ENCODE peak calls at places on chromosome 7, in four cellular contexts. P is GM12878, E is K562, Z is HepG2. O is an unnamed sample.
A peak's percentile ranks its signal among the peaks of the same experiment; 100 is the strongest.

GRCh38 chr7:151031011-151031410 is 2.8 kb downstream of the ABCB8 start:
- DNase-seq in Z (no peak), E (no peak), P (no peak), O (no peak)

GRCh38 chr7:92777993-92778392 is 58.4 kb downstream of the CDK6 start:
- DNase-seq in P (no peak), Z (no peak), E (no peak), O (no peak)

GRCh38 chr7:74164985-74165456 is 9.1 kb upstream of the EIF4H start:
- DNase-seq in Z (no peak), E (no peak), P (no peak), O (no peak)

GRCh38 chr7:55366461-55367138 is 1.5 kb downstream of the LANCL2 start:
- DNase-seq in E (no peak), Z (peak; percentile 25), P (peak; percentile 17), O (peak; percentile 19)

GRCh38 chr7:46279290-46279689 is 358.2 kb upstream of the IGFBP3 start:
- DNase-seq in P (no peak), E (no peak), Z (no peak), O (no peak)

GRCh38 chr7:30451539-30452277 is 26.9 kb downstream of the NOD1 start:
- DNase-seq in P (no peak), E (no peak), Z (no peak), O (no peak)

GRCh38 chr7:115941703-115942268 is 88.8 kb downstream of the TFEC start:
- DNase-seq in E (no peak), Z (no peak), P (no peak), O (no peak)

GRCh38 chr7:107972986-107973385 is 30.0 kb downstream of the LAMB1 start:
- DNase-seq in Z (no peak), P (no peak), E (no peak), O (no peak)

GRCh38 chr7:144477348-144477747 is 73.9 kb upstream of the NOBOX start:
- DNase-seq in E (no peak), Z (no peak), P (no peak), O (no peak)

GRCh38 chr7:15686209-15686956 is at the start of gene MEOX2:
- DNase-seq in E (no peak), P (no peak), Z (no peak), O (no peak)

GRCh38 chr7:132745510-132745909 is 169.2 kb upstream of the PLXNA4 start:
- DNase-seq in Z (no peak), P (no peak), E (no peak), O (no peak)

GRCh38 chr7:25716421-25716820 is 435.6 kb upstream of the NFE2L3 start:
- DNase-seq in Z (no peak), E (no peak), P (no peak), O (no peak)

GRCh38 chr7:156816943-156817572 is 75.9 kb downstream of the LMBR1 start:
- DNase-seq in E (no peak), P (no peak), Z (peak; percentile 10), O (no peak)

GRCh38 chr7:155574556-155574955 is 28.2 kb upstream of the CNPY1 start:
- DNase-seq in Z (no peak), E (no peak), P (no peak), O (no peak)

GRCh38 chr7:74583630-74584029 is 73.9 kb upstream of the GTF2I start:
- DNase-seq in P (no peak), Z (no peak), E (no peak), O (no peak)

GRCh38 chr7:149253665-149254064 is 8.3 kb upstream of the ZNF783 start:
- DNase-seq in E (no peak), Z (no peak), P (no peak), O (no peak)

GRCh38 chr7:155363146-155363539 is 65.5 kb downstream of the INSIG1 start:
- DNase-seq in E (no peak), P (no peak), Z (no peak), O (no peak)

GRCh38 chr7:102244601-102245000 is 42.1 kb upstream of the SH2B2 start:
- DNase-seq in P (no peak), E (no peak), Z (no peak), O (no peak)

GRCh38 chr7:36896956-36897594 is 172.8 kb upstream of the AOAH start:
- DNase-seq in Z (no peak), E (peak; percentile 75), P (no peak), O (no peak)

GRCh38 chr7:155009570-155010157 is 6.7 kb upstream of the PAXIP1 start:
- DNase-seq in E (peak; percentile 47), P (no peak), Z (peak; percentile 18), O (peak; percentile 35)

GRCh38 chr7:82166666-82167065 is 276.9 kb downstream of the CACNA2D1 start:
- DNase-seq in Z (no peak), E (no peak), P (no peak), O (no peak)

GRCh38 chr7:117014673-117015133 is 61.4 kb downstream of the ST7 start:
- DNase-seq in P (no peak), E (peak; percentile 79), Z (no peak), O (peak; percentile 44)

DNA sequence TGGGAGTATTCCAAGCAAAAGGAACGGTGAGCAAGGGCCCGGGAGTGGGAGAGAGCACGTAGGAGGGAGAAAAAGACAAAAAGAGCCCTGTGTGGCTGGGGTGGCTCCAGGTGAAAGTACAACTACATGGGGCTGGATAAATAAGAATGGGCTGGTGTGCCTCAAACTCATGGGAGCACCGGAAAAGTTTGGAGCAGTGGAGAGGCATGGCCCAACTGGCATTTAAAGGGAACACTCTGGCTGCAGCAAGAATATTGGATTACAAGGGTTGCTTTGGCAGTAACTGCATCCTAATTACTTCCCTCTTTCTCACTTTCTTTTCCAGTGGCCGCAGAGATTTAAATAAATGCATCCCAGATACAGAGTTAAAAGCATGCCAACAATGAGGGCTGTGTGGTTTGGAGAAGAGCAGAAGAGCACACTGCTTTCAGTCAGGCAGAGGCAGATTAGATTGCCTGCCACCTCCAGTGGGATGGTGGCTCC is 39.1 kb upstream of the HERPUD2 start:
- DNase-seq in E (no peak), Z (peak; percentile 15), P (no peak), O (no peak)
- TF ChIP-seq FOXM1 in E (no peak), Z (no peak), P (no peak), O (no peak)

DNA sequence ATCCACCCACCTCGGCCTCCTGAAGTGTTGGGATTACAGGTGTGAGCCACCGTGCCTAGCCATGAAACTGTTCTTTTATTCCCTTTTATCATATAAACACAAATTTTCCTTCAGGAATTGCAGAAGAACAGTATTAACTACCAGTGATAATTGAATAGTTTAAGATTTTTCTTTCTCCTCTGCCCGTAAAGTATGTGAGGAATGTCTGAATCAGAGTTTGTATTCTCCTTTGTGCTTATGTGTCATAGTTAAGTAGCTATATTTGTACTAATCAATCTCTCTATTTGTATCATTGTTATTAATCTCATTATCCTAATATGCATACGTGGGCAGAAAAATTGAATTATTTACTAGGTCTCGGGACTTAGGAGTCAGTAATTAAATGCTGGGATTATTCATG is 83.6 kb downstream of the ZNF277 start:
- DNase-seq in E (no peak), P (no peak), Z (no peak), O (no peak)
- TF ChIP-seq FOXK2 in E (no peak), P (no peak), Z (no peak), O (no peak)

GRCh38 chr7:23931633-23932032 is 221.6 kb downstream of the STK31 start:
- DNase-seq in E (no peak), Z (no peak), P (no peak), O (no peak)
- TF ChIP-seq TARDBP in E (no peak), Z (no peak), P (no peak), O (no peak)

GRCh38 chr7:94145602-94146001 is 141.4 kb upstream of the BET1 start:
- DNase-seq in E (no peak), Z (no peak), P (no peak), O (no peak)

GRCh38 chr7:94154858-94155257 is 150.7 kb upstream of the BET1 start:
- DNase-seq in P (no peak), Z (no peak), E (no peak), O (no peak)

GRCh38 chr7:94146408-94146807 is 142.3 kb upstream of the BET1 start:
- DNase-seq in P (no peak), Z (no peak), E (no peak), O (no peak)

GRCh38 chr7:94154182-94154581 is 150.0 kb upstream of the BET1 start:
- DNase-seq in P (no peak), E (no peak), Z (no peak), O (no peak)

GRCh38 chr7:94149776-94150545 is 145.8 kb upstream of the BET1 start:
- DNase-seq in Z (no peak), P (no peak), E (no peak), O (no peak)
- TF ChIP-seq FOXM1 in Z (no peak), P (no peak), E (no peak), O (no peak)